ENCODE peak calls at places on chromosomes 12 and 14, in seven cellular contexts. One of them, this sample, is unnamed.

GRCh38 chr12:13252024-13252423 is 55.5 kb downstream of the EMP1 start:
- DNase-seq in heart right ventricle: no peak
- DNase-seq in cardiac muscle cell: no peak
- DNase-seq in choroid plexus epithelial cell: no peak
- DNase-seq in testis: no peak
- DNase-seq in upper lobe of right lung: no peak
- DNase-seq in K562: no peak
- DNase-seq in this sample: no peak

GRCh38 chr12:131084341-131085011 is 130.8 kb downstream of the ADGRD1 start:
- DNase-seq in heart right ventricle: no peak
- DNase-seq in testis: peak; percentile 8
- DNase-seq in choroid plexus epithelial cell: no peak
- DNase-seq in K562: no peak
- DNase-seq in cardiac muscle cell: no peak
- DNase-seq in upper lobe of right lung: peak; percentile 44
- DNase-seq in this sample: no peak

GRCh38 chr12:103632554-103633216 is 45.6 kb downstream of the STAB2 start:
- DNase-seq in choroid plexus epithelial cell: peak; percentile 75
- DNase-seq in K562: peak; percentile 87
- DNase-seq in testis: peak; percentile 88
- DNase-seq in cardiac muscle cell: peak; percentile 78
- DNase-seq in upper lobe of right lung: peak; percentile 68
- DNase-seq in heart right ventricle: no peak
- DNase-seq in this sample: no peak

GRCh38 chr12:81075539-81075938 is 2.3 kb upstream of the ACSS3 start:
- DNase-seq in heart right ventricle: no peak
- DNase-seq in cardiac muscle cell: no peak
- DNase-seq in K562: no peak
- DNase-seq in choroid plexus epithelial cell: no peak
- DNase-seq in upper lobe of right lung: no peak
- DNase-seq in testis: no peak
- DNase-seq in this sample: no peak

GRCh38 chr12:52587563-52587962 is 13.7 kb downstream of the KRT72 start:
- DNase-seq in K562: no peak
- DNase-seq in upper lobe of right lung: peak; percentile 62
- DNase-seq in testis: no peak
- DNase-seq in heart right ventricle: no peak
- DNase-seq in choroid plexus epithelial cell: no peak
- DNase-seq in cardiac muscle cell: no peak
- DNase-seq in this sample: no peak

GRCh38 chr14:91293281-91293680 is 48.8 kb upstream of the GPR68 start:
- DNase-seq in upper lobe of right lung: no peak
- DNase-seq in heart right ventricle: no peak
- DNase-seq in K562: no peak
- DNase-seq in choroid plexus epithelial cell: no peak
- DNase-seq in cardiac muscle cell: no peak
- DNase-seq in testis: no peak
- DNase-seq in this sample: no peak

GRCh38 chr14:69152181-69152943 is 557 bp downstream of the DCAF5 start:
- DNase-seq in heart right ventricle: peak; percentile 41
- DNase-seq in choroid plexus epithelial cell: peak; percentile 51
- DNase-seq in upper lobe of right lung: no peak
- DNase-seq in cardiac muscle cell: peak; percentile 56
- DNase-seq in K562: peak; percentile 54
- DNase-seq in testis: no peak
- DNase-seq in this sample: no peak

GRCh38 chr12:53381739-53382630 is 2.0 kb downstream of the SP1 start:
- DNase-seq in cardiac muscle cell: peak; percentile 37
- DNase-seq in upper lobe of right lung: peak; percentile 65
- DNase-seq in choroid plexus epithelial cell: peak; percentile 67
- DNase-seq in testis: peak; percentile 67
- DNase-seq in heart right ventricle: peak; percentile 56
- DNase-seq in K562: peak; percentile 23
- DNase-seq in this sample: no peak

GRCh38 chr12:5441497-5442236 is 9.8 kb downstream of the NTF3 start:
- DNase-seq in heart right ventricle: no peak
- DNase-seq in K562: no peak
- DNase-seq in upper lobe of right lung: no peak
- DNase-seq in choroid plexus epithelial cell: no peak
- DNase-seq in testis: no peak
- DNase-seq in cardiac muscle cell: no peak
- DNase-seq in this sample: peak; percentile 47

GRCh38 chr12:49160415-49160814 is 28.5 kb downstream of the TUBA1A start:
- DNase-seq in heart right ventricle: no peak
- DNase-seq in choroid plexus epithelial cell: no peak
- DNase-seq in testis: no peak
- DNase-seq in upper lobe of right lung: no peak
- DNase-seq in cardiac muscle cell: no peak
- DNase-seq in K562: peak; percentile 15
- DNase-seq in this sample: no peak

GRCh38 chr12:20549115-20549719 is 145.9 kb upstream of the SLCO1C1 start:
- DNase-seq in heart right ventricle: peak; percentile 33
- DNase-seq in K562: no peak
- DNase-seq in cardiac muscle cell: peak; percentile 45
- DNase-seq in choroid plexus epithelial cell: peak; percentile 88
- DNase-seq in testis: peak; percentile 20
- DNase-seq in upper lobe of right lung: no peak
- DNase-seq in this sample: no peak

GRCh38 chr14:75453817-75454434 is 26.1 kb downstream of the JDP2 start:
- DNase-seq in heart right ventricle: no peak
- DNase-seq in cardiac muscle cell: no peak
- DNase-seq in choroid plexus epithelial cell: no peak
- DNase-seq in upper lobe of right lung: no peak
- DNase-seq in testis: no peak
- DNase-seq in K562: peak; percentile 22
- DNase-seq in this sample: no peak

GRCh38 chr12:11897923-11898322 is 172.8 kb upstream of the BCL2L14 start:
- DNase-seq in K562: no peak
- DNase-seq in choroid plexus epithelial cell: no peak
- DNase-seq in heart right ventricle: no peak
- DNase-seq in cardiac muscle cell: no peak
- DNase-seq in upper lobe of right lung: no peak
- DNase-seq in testis: no peak
- DNase-seq in this sample: no peak

GRCh38 chr14:97273540-97273939 is 476.4 kb downstream of the VRK1 start:
- DNase-seq in testis: no peak
- DNase-seq in K562: no peak
- DNase-seq in cardiac muscle cell: no peak
- DNase-seq in heart right ventricle: no peak
- DNase-seq in upper lobe of right lung: no peak
- DNase-seq in choroid plexus epithelial cell: no peak
- DNase-seq in this sample: no peak

GRCh38 chr14:99679111-99679510 is 5.0 kb upstream of the CYP46A1 start:
- DNase-seq in testis: no peak
- DNase-seq in upper lobe of right lung: no peak
- DNase-seq in K562: no peak
- DNase-seq in heart right ventricle: no peak
- DNase-seq in cardiac muscle cell: no peak
- DNase-seq in choroid plexus epithelial cell: no peak
- DNase-seq in this sample: no peak

GRCh38 chr12:75819512-75819911 is 212.1 kb downstream of the PHLDA1 start:
- DNase-seq in cardiac muscle cell: no peak
- DNase-seq in choroid plexus epithelial cell: no peak
- DNase-seq in testis: no peak
- DNase-seq in heart right ventricle: no peak
- DNase-seq in K562: no peak
- DNase-seq in upper lobe of right lung: no peak
- DNase-seq in this sample: no peak

GRCh38 chr12:3295648-3296408 is 195.2 kb upstream of the PRMT8 start:
- DNase-seq in cardiac muscle cell: no peak
- DNase-seq in choroid plexus epithelial cell: peak; percentile 39
- DNase-seq in K562: no peak
- DNase-seq in testis: peak; percentile 42
- DNase-seq in upper lobe of right lung: no peak
- DNase-seq in heart right ventricle: peak; percentile 67
- DNase-seq in this sample: no peak

GRCh38 chr12:89106950-89107349 is 245.4 kb downstream of the DUSP6 start:
- DNase-seq in upper lobe of right lung: no peak
- DNase-seq in heart right ventricle: no peak
- DNase-seq in testis: no peak
- DNase-seq in K562: no peak
- DNase-seq in cardiac muscle cell: no peak
- DNase-seq in choroid plexus epithelial cell: no peak
- DNase-seq in this sample: no peak

GRCh38 chr14:103872492-103873113 is 25.2 kb upstream of the PPP1R13B start:
- DNase-seq in choroid plexus epithelial cell: no peak
- DNase-seq in K562: no peak
- DNase-seq in testis: no peak
- DNase-seq in heart right ventricle: no peak
- DNase-seq in cardiac muscle cell: no peak
- DNase-seq in upper lobe of right lung: no peak
- DNase-seq in this sample: no peak

GRCh38 chr14:31880935-31881334 is 196.2 kb upstream of the ARHGAP5 start:
- DNase-seq in heart right ventricle: no peak
- DNase-seq in K562: no peak
- DNase-seq in cardiac muscle cell: peak; percentile 14
- DNase-seq in choroid plexus epithelial cell: peak; percentile 95
- DNase-seq in upper lobe of right lung: no peak
- DNase-seq in testis: no peak
- DNase-seq in this sample: peak; percentile 82

GRCh38 chr12:11886339-11886738 is 184.4 kb upstream of the BCL2L14 start:
- DNase-seq in testis: no peak
- DNase-seq in choroid plexus epithelial cell: no peak
- DNase-seq in heart right ventricle: no peak
- DNase-seq in upper lobe of right lung: no peak
- DNase-seq in K562: no peak
- DNase-seq in cardiac muscle cell: no peak
- DNase-seq in this sample: no peak

GRCh38 chr12:22374499-22374898 is 40.0 kb upstream of the ST8SIA1 start:
- DNase-seq in cardiac muscle cell: no peak
- DNase-seq in upper lobe of right lung: no peak
- DNase-seq in testis: no peak
- DNase-seq in choroid plexus epithelial cell: no peak
- DNase-seq in heart right ventricle: no peak
- DNase-seq in K562: no peak
- DNase-seq in this sample: no peak

GRCh38 chr12:52181757-52182156 is 10.1 kb downstream of the KRT80 start:
- DNase-seq in testis: no peak
- DNase-seq in cardiac muscle cell: peak; percentile 85
- DNase-seq in heart right ventricle: no peak
- DNase-seq in K562: no peak
- DNase-seq in choroid plexus epithelial cell: peak; percentile 90
- DNase-seq in upper lobe of right lung: no peak
- DNase-seq in this sample: no peak

GRCh38 chr12:22100952-22101748 is 55.1 kb downstream of the CMAS start:
- DNase-seq in K562: no peak
- DNase-seq in upper lobe of right lung: no peak
- DNase-seq in choroid plexus epithelial cell: peak; percentile 85
- DNase-seq in testis: peak; percentile 63
- DNase-seq in heart right ventricle: peak; percentile 54
- DNase-seq in cardiac muscle cell: peak; percentile 69
- DNase-seq in this sample: peak; percentile 5

GRCh38 chr12:75526655-75527511 is 15.5 kb upstream of the KRR1 start:
- DNase-seq in K562: peak; percentile 30
- DNase-seq in testis: no peak
- DNase-seq in upper lobe of right lung: no peak
- DNase-seq in cardiac muscle cell: peak; percentile 81
- DNase-seq in choroid plexus epithelial cell: peak; percentile 81
- DNase-seq in heart right ventricle: no peak
- DNase-seq in this sample: no peak

GRCh38 chr14:51653096-51653814 is 1.5 kb downstream of the FRMD6 start:
- DNase-seq in heart right ventricle: peak; percentile 38
- DNase-seq in testis: no peak
- DNase-seq in cardiac muscle cell: peak; percentile 46
- DNase-seq in choroid plexus epithelial cell: peak; percentile 88
- DNase-seq in upper lobe of right lung: no peak
- DNase-seq in K562: no peak
- DNase-seq in this sample: no peak

GRCh38 chr12:77152623-77153193 is 87.3 kb upstream of the E2F7 start:
- DNase-seq in heart right ventricle: no peak
- DNase-seq in K562: no peak
- DNase-seq in upper lobe of right lung: no peak
- DNase-seq in choroid plexus epithelial cell: peak; percentile 76
- DNase-seq in testis: no peak
- DNase-seq in cardiac muscle cell: peak; percentile 52
- DNase-seq in this sample: no peak
- TF ChIP-seq CTCF in heart right ventricle: peak; percentile 46
- TF ChIP-seq CTCF in K562: no peak
- TF ChIP-seq CTCF in upper lobe of right lung: peak; percentile 47
- TF ChIP-seq CTCF in choroid plexus epithelial cell: peak; percentile 62
- TF ChIP-seq CTCF in testis: peak; percentile 40
- TF ChIP-seq CTCF in cardiac muscle cell: peak; percentile 65
- TF ChIP-seq CTCF in this sample: peak; percentile 55

GRCh38 chr12:59041241-59042121 is 121.2 kb upstream of the LRIG3 start:
- DNase-seq in cardiac muscle cell: no peak
- DNase-seq in choroid plexus epithelial cell: peak; percentile 93
- DNase-seq in testis: no peak
- DNase-seq in upper lobe of right lung: no peak
- DNase-seq in K562: no peak
- DNase-seq in heart right ventricle: no peak
- DNase-seq in this sample: peak; percentile 78

GRCh38 chr12:59040043-59040442 is 119.7 kb upstream of the LRIG3 start:
- DNase-seq in choroid plexus epithelial cell: peak; percentile 21
- DNase-seq in heart right ventricle: no peak
- DNase-seq in K562: no peak
- DNase-seq in cardiac muscle cell: no peak
- DNase-seq in testis: no peak
- DNase-seq in upper lobe of right lung: no peak
- DNase-seq in this sample: no peak

GRCh38 chr12:59040651-59041050 is 120.3 kb upstream of the LRIG3 start:
- DNase-seq in cardiac muscle cell: no peak
- DNase-seq in testis: no peak
- DNase-seq in heart right ventricle: no peak
- DNase-seq in upper lobe of right lung: no peak
- DNase-seq in choroid plexus epithelial cell: peak; percentile 76
- DNase-seq in K562: no peak
- DNase-seq in this sample: peak; percentile 73

GRCh38 chr12:59036973-59037807 is 116.9 kb upstream of the LRIG3 start:
- DNase-seq in K562: no peak
- DNase-seq in upper lobe of right lung: no peak
- DNase-seq in choroid plexus epithelial cell: peak; percentile 90
- DNase-seq in heart right ventricle: no peak
- DNase-seq in cardiac muscle cell: no peak
- DNase-seq in testis: no peak
- DNase-seq in this sample: peak; percentile 33

GRCh38 chr12:59039005-59039404 is 118.7 kb upstream of the LRIG3 start:
- DNase-seq in upper lobe of right lung: no peak
- DNase-seq in choroid plexus epithelial cell: no peak
- DNase-seq in testis: no peak
- DNase-seq in K562: no peak
- DNase-seq in heart right ventricle: no peak
- DNase-seq in cardiac muscle cell: no peak
- DNase-seq in this sample: no peak
- H3K4me3 ChIP-seq in upper lobe of right lung: no peak overlapping the region
- H3K4me3 ChIP-seq in choroid plexus epithelial cell: no peak overlapping the region
- H3K4me3 ChIP-seq in testis: no peak overlapping the region
- H3K4me3 ChIP-seq in K562: no peak overlapping the region
- H3K4me3 ChIP-seq in heart right ventricle: no peak overlapping the region
- H3K4me3 ChIP-seq in cardiac muscle cell: no peak overlapping the region
- H3K4me3 ChIP-seq in this sample: no peak overlapping the region

GRCh38 chr14:24595046-24595808 is 14.3 kb downstream of the GZMH start:
- DNase-seq in cardiac muscle cell: no peak
- DNase-seq in K562: no peak
- DNase-seq in upper lobe of right lung: no peak
- DNase-seq in heart right ventricle: no peak
- DNase-seq in testis: no peak
- DNase-seq in choroid plexus epithelial cell: no peak
- DNase-seq in this sample: no peak
- TF ChIP-seq CTCF in cardiac muscle cell: no peak
- TF ChIP-seq CTCF in K562: no peak
- TF ChIP-seq CTCF in upper lobe of right lung: no peak
- TF ChIP-seq CTCF in heart right ventricle: no peak
- TF ChIP-seq CTCF in testis: no peak
- TF ChIP-seq CTCF in choroid plexus epithelial cell: no peak
- TF ChIP-seq CTCF in this sample: no peak

GRCh38 chr12:58764100-58764953 is 156.0 kb downstream of the LRIG3 start:
- DNase-seq in upper lobe of right lung: no peak
- DNase-seq in cardiac muscle cell: no peak
- DNase-seq in heart right ventricle: no peak
- DNase-seq in K562: no peak
- DNase-seq in choroid plexus epithelial cell: peak; percentile 66
- DNase-seq in testis: no peak
- DNase-seq in this sample: peak; percentile 19
- H3K4me3 ChIP-seq in upper lobe of right lung: no peak overlapping the region
- H3K4me3 ChIP-seq in cardiac muscle cell: no peak overlapping the region
- H3K4me3 ChIP-seq in heart right ventricle: no peak overlapping the region
- H3K4me3 ChIP-seq in K562: no peak overlapping the region
- H3K4me3 ChIP-seq in choroid plexus epithelial cell: no peak overlapping the region
- H3K4me3 ChIP-seq in testis: no peak overlapping the region
- H3K4me3 ChIP-seq in this sample: no peak overlapping the region